ENCODE peak calls at places on chromosomes 7 and 10, in nine cellular contexts. One of them, this sample, is unnamed.

GRCh38 chr7:26278769-26279168 is 12.9 kb upstream of the SNX10 start:
- DNase-seq in stomach: no peak
- DNase-seq in GM13977: no peak
- DNase-seq in heart right ventricle: no peak
- DNase-seq in fibroblast of the aortic adventitia: peak
- DNase-seq in neural crest cell: no peak
- DNase-seq in transverse colon: no peak
- DNase-seq in OCI-LY7: peak
- DNase-seq in hepatocyte: no peak
- DNase-seq in this sample: peak

GRCh38 chr10:33410096-33410859 is 75.8 kb upstream of the NRP1 start:
- DNase-seq in stomach: no peak
- DNase-seq in GM13977: no peak
- DNase-seq in heart right ventricle: no peak
- DNase-seq in fibroblast of the aortic adventitia: no peak
- DNase-seq in neural crest cell: no peak
- DNase-seq in transverse colon: no peak
- DNase-seq in OCI-LY7: no peak
- DNase-seq in hepatocyte: no peak
- DNase-seq in this sample: no peak

GRCh38 chr7:51590746-51591145 is 274.1 kb upstream of the COBL start:
- DNase-seq in stomach: no peak
- DNase-seq in GM13977: no peak
- DNase-seq in heart right ventricle: no peak
- DNase-seq in fibroblast of the aortic adventitia: no peak
- DNase-seq in neural crest cell: no peak
- DNase-seq in transverse colon: no peak
- DNase-seq in OCI-LY7: no peak
- DNase-seq in hepatocyte: no peak
- DNase-seq in this sample: no peak

GRCh38 chr10:62806246-62806645 is 1.7 kb downstream of the ADO start:
- DNase-seq in stomach: no peak
- DNase-seq in GM13977: no peak
- DNase-seq in heart right ventricle: no peak
- DNase-seq in fibroblast of the aortic adventitia: no peak
- DNase-seq in neural crest cell: no peak
- DNase-seq in transverse colon: no peak
- DNase-seq in OCI-LY7: no peak
- DNase-seq in hepatocyte: no peak
- DNase-seq in this sample: no peak

GRCh38 chr10:30384791-30385201 is 35.7 kb upstream of the MTPAP start:
- DNase-seq in stomach: no peak
- DNase-seq in GM13977: peak
- DNase-seq in heart right ventricle: no peak
- DNase-seq in fibroblast of the aortic adventitia: no peak
- DNase-seq in neural crest cell: peak
- DNase-seq in transverse colon: no peak
- DNase-seq in OCI-LY7: peak
- DNase-seq in hepatocyte: peak
- DNase-seq in this sample: peak

GRCh38 chr10:25226775-25227682 is 52.2 kb downstream of the GPR158 start:
- DNase-seq in stomach: peak
- DNase-seq in GM13977: peak
- DNase-seq in heart right ventricle: peak
- DNase-seq in fibroblast of the aortic adventitia: peak
- DNase-seq in neural crest cell: peak
- DNase-seq in transverse colon: peak
- DNase-seq in OCI-LY7: peak
- DNase-seq in hepatocyte: peak
- DNase-seq in this sample: peak

GRCh38 chr10:110657968-110658691 is 14.0 kb downstream of the RBM20 start:
- DNase-seq in stomach: no peak
- DNase-seq in GM13977: no peak
- DNase-seq in heart right ventricle: no peak
- DNase-seq in fibroblast of the aortic adventitia: no peak
- DNase-seq in neural crest cell: no peak
- DNase-seq in transverse colon: no peak
- DNase-seq in OCI-LY7: no peak
- DNase-seq in hepatocyte: no peak
- DNase-seq in this sample: no peak

GRCh38 chr7:2037301-2037804 is 195.4 kb downstream of the MAD1L1 start:
- DNase-seq in stomach: no peak
- DNase-seq in GM13977: no peak
- DNase-seq in heart right ventricle: no peak
- DNase-seq in fibroblast of the aortic adventitia: no peak
- DNase-seq in neural crest cell: no peak
- DNase-seq in transverse colon: no peak
- DNase-seq in OCI-LY7: no peak
- DNase-seq in hepatocyte: no peak
- DNase-seq in this sample: no peak

GRCh38 chr7:46007194-46007593 is 86.1 kb upstream of the IGFBP3 start:
- DNase-seq in stomach: no peak
- DNase-seq in GM13977: no peak
- DNase-seq in heart right ventricle: no peak
- DNase-seq in fibroblast of the aortic adventitia: no peak
- DNase-seq in neural crest cell: no peak
- DNase-seq in transverse colon: no peak
- DNase-seq in OCI-LY7: no peak
- DNase-seq in hepatocyte: no peak
- DNase-seq in this sample: no peak

GRCh38 chr7:73891178-73891885 is 30.4 kb downstream of the TMEM270 start:
- DNase-seq in stomach: no peak
- DNase-seq in GM13977: no peak
- DNase-seq in heart right ventricle: no peak
- DNase-seq in fibroblast of the aortic adventitia: no peak
- DNase-seq in neural crest cell: no peak
- DNase-seq in transverse colon: no peak
- DNase-seq in OCI-LY7: no peak
- DNase-seq in hepatocyte: peak
- DNase-seq in this sample: no peak
- TF ChIP-seq CTCF in stomach: no peak
- TF ChIP-seq CTCF in GM13977: no peak
- TF ChIP-seq CTCF in heart right ventricle: no peak
- TF ChIP-seq CTCF in fibroblast of the aortic adventitia: no peak
- TF ChIP-seq CTCF in neural crest cell: peak
- TF ChIP-seq CTCF in transverse colon: no peak
- TF ChIP-seq CTCF in OCI-LY7: no peak
- TF ChIP-seq CTCF in hepatocyte: no peak
- TF ChIP-seq CTCF in this sample: peak

GRCh38 chr7:6425948-6426347 is 21.8 kb downstream of the DAGLB start:
- DNase-seq in stomach: no peak
- DNase-seq in GM13977: no peak
- DNase-seq in heart right ventricle: no peak
- DNase-seq in fibroblast of the aortic adventitia: no peak
- DNase-seq in neural crest cell: no peak
- DNase-seq in transverse colon: no peak
- DNase-seq in OCI-LY7: no peak
- DNase-seq in hepatocyte: no peak
- DNase-seq in this sample: no peak

GRCh38 chr7:6424702-6425072 is 23.1 kb downstream of the DAGLB start:
- DNase-seq in stomach: no peak
- DNase-seq in GM13977: no peak
- DNase-seq in heart right ventricle: no peak
- DNase-seq in fibroblast of the aortic adventitia: no peak
- DNase-seq in neural crest cell: no peak
- DNase-seq in transverse colon: no peak
- DNase-seq in OCI-LY7: no peak
- DNase-seq in hepatocyte: no peak
- DNase-seq in this sample: no peak

GRCh38 chr7:6422926-6423632 is 24.7 kb downstream of the DAGLB start:
- DNase-seq in stomach: peak
- DNase-seq in GM13977: no peak
- DNase-seq in heart right ventricle: no peak
- DNase-seq in fibroblast of the aortic adventitia: no peak
- DNase-seq in neural crest cell: no peak
- DNase-seq in transverse colon: no peak
- DNase-seq in OCI-LY7: no peak
- DNase-seq in hepatocyte: no peak
- DNase-seq in this sample: no peak

GRCh38 chr7:6422095-6422494 is 25.7 kb downstream of the DAGLB start:
- DNase-seq in stomach: no peak
- DNase-seq in GM13977: no peak
- DNase-seq in heart right ventricle: no peak
- DNase-seq in fibroblast of the aortic adventitia: no peak
- DNase-seq in neural crest cell: no peak
- DNase-seq in transverse colon: no peak
- DNase-seq in OCI-LY7: no peak
- DNase-seq in hepatocyte: no peak
- DNase-seq in this sample: no peak

DNA sequence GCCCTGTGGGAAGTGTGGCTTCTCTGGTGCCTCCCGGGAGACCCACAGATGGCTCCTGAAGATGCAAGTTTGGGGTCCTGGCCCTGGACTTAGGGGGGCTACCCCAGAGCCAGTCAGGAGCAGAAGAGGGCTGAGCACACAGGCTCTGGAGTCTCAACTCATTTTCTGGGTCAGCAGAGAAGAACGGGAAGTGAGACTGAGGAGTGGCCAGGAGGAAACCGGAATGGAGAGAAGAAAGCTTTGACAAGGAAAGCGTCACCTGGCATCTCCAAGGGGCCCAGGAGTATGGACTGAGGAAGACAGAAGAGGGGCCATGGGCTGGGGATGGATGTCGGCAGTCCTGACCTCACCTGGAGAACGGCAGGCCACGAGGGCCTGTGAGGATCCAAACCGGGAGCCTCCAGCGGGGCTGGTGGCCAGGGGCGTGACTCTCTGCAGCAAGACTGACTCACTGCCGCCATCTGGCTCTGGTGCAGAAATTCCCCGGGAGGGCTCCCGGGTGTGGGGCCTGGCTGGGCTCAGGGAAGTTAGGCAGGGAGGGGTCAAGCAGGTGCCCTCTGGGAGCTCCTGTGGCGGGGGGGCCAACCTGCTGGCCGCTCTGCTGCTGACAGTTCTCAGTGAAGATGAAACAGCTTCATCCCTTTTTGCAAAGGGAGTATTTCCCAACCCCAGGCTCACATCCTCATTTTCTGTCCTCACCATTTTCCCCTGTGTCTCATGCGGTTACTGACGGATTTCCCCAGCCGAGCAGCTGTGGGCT is 23.6 kb downstream of the DAGLB start:
- DNase-seq in stomach: peak
- DNase-seq in GM13977: peak
- DNase-seq in heart right ventricle: peak
- DNase-seq in fibroblast of the aortic adventitia: peak
- DNase-seq in neural crest cell: no peak
- DNase-seq in transverse colon: peak
- DNase-seq in OCI-LY7: no peak
- DNase-seq in hepatocyte: no peak
- DNase-seq in this sample: peak
- TF ChIP-seq CTCF in stomach: no peak
- TF ChIP-seq CTCF in GM13977: peak
- TF ChIP-seq CTCF in heart right ventricle: no peak
- TF ChIP-seq CTCF in fibroblast of the aortic adventitia: no peak
- TF ChIP-seq CTCF in neural crest cell: no peak
- TF ChIP-seq CTCF in transverse colon: no peak
- TF ChIP-seq CTCF in OCI-LY7: peak
- TF ChIP-seq CTCF in hepatocyte: peak
- TF ChIP-seq CTCF in this sample: peak

DNA sequence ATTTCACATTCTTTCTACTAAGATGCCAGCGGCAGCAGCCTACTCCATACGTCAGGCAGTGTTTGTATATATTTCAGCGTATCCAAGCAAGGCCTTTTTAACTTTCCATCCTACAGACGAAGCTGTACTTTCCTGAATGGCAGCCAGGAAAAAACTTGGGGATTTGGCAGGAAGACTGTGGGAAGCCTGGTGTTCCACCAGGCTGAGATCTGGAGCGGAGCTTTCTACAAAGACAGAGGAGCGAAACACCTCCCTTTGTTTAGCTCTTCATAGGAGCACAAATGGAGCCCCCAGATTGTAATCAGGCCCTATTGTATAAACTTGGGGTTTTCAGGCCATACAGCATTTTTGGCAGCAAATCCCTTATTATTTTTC is 143.8 kb downstream of the TES start:
- DNase-seq in stomach: peak
- DNase-seq in GM13977: no peak
- DNase-seq in heart right ventricle: peak
- DNase-seq in fibroblast of the aortic adventitia: peak
- DNase-seq in neural crest cell: no peak
- DNase-seq in transverse colon: peak
- DNase-seq in OCI-LY7: no peak
- DNase-seq in hepatocyte: peak
- DNase-seq in this sample: peak
- TF ChIP-seq CTCF in stomach: no peak
- TF ChIP-seq CTCF in GM13977: no peak
- TF ChIP-seq CTCF in heart right ventricle: no peak
- TF ChIP-seq CTCF in fibroblast of the aortic adventitia: peak
- TF ChIP-seq CTCF in neural crest cell: no peak
- TF ChIP-seq CTCF in transverse colon: no peak
- TF ChIP-seq CTCF in OCI-LY7: no peak
- TF ChIP-seq CTCF in hepatocyte: peak
- TF ChIP-seq CTCF in this sample: peak

DNA sequence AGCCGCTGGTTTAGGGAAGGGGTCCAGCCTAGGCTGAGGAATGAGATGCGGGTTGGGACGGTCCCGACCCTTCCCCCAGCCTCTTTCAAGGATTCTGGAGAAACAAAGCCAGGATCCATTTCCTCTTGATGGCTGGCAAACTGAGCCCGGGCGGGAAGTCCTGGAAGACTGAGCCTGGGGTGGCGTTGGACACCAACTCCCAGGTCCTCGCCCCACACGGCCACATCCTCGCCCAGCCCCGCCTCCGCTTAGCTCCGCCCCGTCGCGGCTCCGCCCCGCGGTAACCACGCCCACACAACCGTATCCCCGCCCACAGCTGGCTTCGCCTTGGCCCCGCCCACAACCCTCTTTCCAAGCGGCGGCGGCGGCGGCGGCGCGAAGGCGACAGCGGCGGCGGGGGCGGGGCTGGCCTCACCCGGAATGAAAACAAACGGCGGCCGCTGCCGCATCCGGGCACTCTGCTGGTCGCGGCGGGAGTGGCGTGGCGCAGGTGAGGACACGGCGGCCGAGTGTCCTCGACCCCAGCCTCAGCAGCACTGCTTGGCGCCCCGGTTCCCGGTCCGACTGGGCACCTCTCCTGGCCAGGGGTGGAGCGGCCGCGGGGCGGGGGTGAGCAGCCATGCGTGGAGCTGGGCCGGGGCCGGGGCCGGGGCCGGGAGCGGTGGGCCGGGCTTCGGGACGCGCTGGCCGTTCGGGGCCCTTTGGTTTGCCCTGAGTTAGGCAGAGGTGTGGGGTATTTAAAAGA is at the start of gene NUB1:
- DNase-seq in stomach: peak
- DNase-seq in GM13977: peak
- DNase-seq in heart right ventricle: peak
- DNase-seq in fibroblast of the aortic adventitia: peak
- DNase-seq in neural crest cell: peak
- DNase-seq in transverse colon: peak
- DNase-seq in OCI-LY7: peak
- DNase-seq in hepatocyte: peak
- DNase-seq in this sample: peak
- TF ChIP-seq CTCF in stomach: no peak
- TF ChIP-seq CTCF in GM13977: no peak
- TF ChIP-seq CTCF in heart right ventricle: no peak
- TF ChIP-seq CTCF in fibroblast of the aortic adventitia: no peak
- TF ChIP-seq CTCF in neural crest cell: no peak
- TF ChIP-seq CTCF in transverse colon: no peak
- TF ChIP-seq CTCF in OCI-LY7: no peak
- TF ChIP-seq CTCF in hepatocyte: no peak
- TF ChIP-seq CTCF in this sample: no peak

This sample was measured in choroid plexus epithelial cell.